ENCODE peak calls at places on chromosomes 1 and 21, in seven cellular contexts. D, A, H, R, U, M and S are unnamed samples.
A peak's percentile ranks its signal among the peaks of the same experiment; 100 is the strongest.

GRCh38 chr1:7387053-7387861 is 383.8 kb upstream of the VAMP3 start:
- DNase-seq in D (no peak), A (peak; percentile 20), M (no peak), U (no peak), H (peak; percentile 39), R (peak; percentile 33), S (no peak)

GRCh38 chr1:89260042-89260441 is 12.6 kb downstream of the GBP5 start:
- DNase-seq in A (no peak), R (no peak), U (no peak), M (no peak), H (no peak), D (no peak), S (no peak)

GRCh38 chr1:2247760-2248126 is 19.6 kb downstream of the SKI start:
- DNase-seq in H (no peak), U (peak; percentile 49), R (no peak), M (peak; percentile 28), D (peak; percentile 46), A (no peak), S (no peak)

GRCh38 chr1:199173356-199173755 is 534.5 kb downstream of the PTPRC start:
- DNase-seq in U (no peak), A (no peak), D (no peak), H (peak; percentile 72), R (no peak), M (no peak), S (peak; percentile 10)

GRCh38 chr1:39394598-39394997 is 96.8 kb upstream of the BMP8A start:
- DNase-seq in U (no peak), H (no peak), D (no peak), M (no peak), R (no peak), A (no peak), S (peak; percentile 45)

GRCh38 chr1:51343624-51344023 is 13.3 kb upstream of the TTC39A start:
- DNase-seq in A (no peak), M (no peak), H (no peak), U (no peak), D (no peak), R (no peak), S (no peak)

GRCh38 chr1:107914144-107914543 is 50.8 kb downstream of the VAV3 start:
- DNase-seq in R (no peak), D (no peak), M (no peak), A (peak; percentile 50), H (no peak), U (no peak), S (no peak)

GRCh38 chr1:81317191-81317590 is 483.5 kb upstream of the ADGRL2 start:
- DNase-seq in H (no peak), D (no peak), A (no peak), R (no peak), M (no peak), U (no peak), S (no peak)

GRCh38 chr1:185585770-185586169 is 148.4 kb upstream of the HMCN1 start:
- DNase-seq in D (no peak), A (no peak), U (no peak), R (no peak), H (no peak), M (no peak), S (no peak)

GRCh38 chr1:28243685-28244439 is 7.9 kb downstream of the ATP5IF1 start:
- DNase-seq in U (no peak), A (no peak), M (no peak), D (no peak), R (no peak), H (no peak), S (no peak)

GRCh38 chr21:21436012-21436545 is 437.9 kb downstream of the NCAM2 start:
- DNase-seq in U (no peak), D (no peak), M (no peak), R (no peak), H (peak; percentile 61), A (no peak), S (no peak)

GRCh38 chr1:152941037-152941700 is 5.8 kb upstream of the SPRR5 start:
- DNase-seq in H (no peak), U (no peak), A (no peak), D (no peak), R (no peak), M (no peak), S (no peak)

GRCh38 chr1:234862944-234863515 is 253.1 kb upstream of the IRF2BP2 start:
- DNase-seq in A (peak; percentile 69), U (peak; percentile 83), R (peak; percentile 93), D (peak; percentile 67), M (peak; percentile 66), H (peak; percentile 54), S (no peak)

GRCh38 chr1:109133815-109134214 is 19.9 kb downstream of the ELAPOR1 start:
- DNase-seq in M (peak; percentile 8), R (peak; percentile 79), D (peak; percentile 81), U (peak; percentile 25), H (no peak), A (peak; percentile 58), S (no peak)

GRCh38 chr1:39992229-39992628 is 37.3 kb downstream of the MFSD2A start:
- DNase-seq in A (no peak), M (no peak), D (no peak), U (no peak), H (peak; percentile 29), R (no peak), S (no peak)

GRCh38 chr1:113388017-113388620 is 2.2 kb upstream of the MAGI3 start:
- DNase-seq in H (no peak), R (no peak), D (no peak), M (no peak), U (no peak), A (no peak), S (no peak)

GRCh38 chr1:66211521-66211920 is 322.4 kb upstream of the SGIP1 start:
- DNase-seq in M (no peak), H (no peak), A (no peak), R (no peak), D (no peak), U (no peak), S (no peak)

GRCh38 chr1:101185421-101185820 is 51.4 kb upstream of the S1PR1 start:
- DNase-seq in R (no peak), U (no peak), H (peak; percentile 65), M (no peak), A (no peak), D (no peak), S (no peak)

GRCh38 chr1:221071761-221072160 is 192.5 kb downstream of the HLX start:
- DNase-seq in D (no peak), M (no peak), R (no peak), H (no peak), U (no peak), A (no peak), S (no peak)

GRCh38 chr1:93448292-93448982 is 519 bp downstream of the FNBP1L start:
- DNase-seq in M (peak; percentile 6), D (peak; percentile 62), R (peak; percentile 70), U (peak; percentile 52), H (peak; percentile 8), A (peak; percentile 56), S (no peak)
- H3K27ac ChIP-seq in M (peak overlapping the region; percentile 42), D (peak overlapping the region; percentile 91), R (peak overlapping the region; percentile 93), U (peak overlapping the region; percentile 87), H (peak overlapping the region; percentile 58), A (peak overlapping the region; percentile 91), S (peak overlapping the region; percentile 84)

GRCh38 chr21:45131537-45131999 is 57.2 kb downstream of the ADARB1 start:
- DNase-seq in H (no peak), R (no peak), A (no peak), M (no peak), U (no peak), D (no peak), S (no peak)

GRCh38 chr21:45128613-45129226 is 54.3 kb downstream of the ADARB1 start:
- DNase-seq in U (peak; percentile 78), A (peak; percentile 76), R (peak; percentile 72), M (peak; percentile 69), H (peak; percentile 36), D (peak; percentile 79), S (no peak)

GRCh38 chr21:45129231-45129923 is 55.0 kb downstream of the ADARB1 start:
- DNase-seq in M (no peak), H (peak; percentile 62), D (no peak), A (no peak), U (peak; percentile 62), R (no peak), S (no peak)

GRCh38 chr21:45127937-45128336 is 53.6 kb downstream of the ADARB1 start:
- DNase-seq in D (no peak), R (no peak), M (no peak), A (no peak), U (no peak), H (no peak), S (no peak)

DNA sequence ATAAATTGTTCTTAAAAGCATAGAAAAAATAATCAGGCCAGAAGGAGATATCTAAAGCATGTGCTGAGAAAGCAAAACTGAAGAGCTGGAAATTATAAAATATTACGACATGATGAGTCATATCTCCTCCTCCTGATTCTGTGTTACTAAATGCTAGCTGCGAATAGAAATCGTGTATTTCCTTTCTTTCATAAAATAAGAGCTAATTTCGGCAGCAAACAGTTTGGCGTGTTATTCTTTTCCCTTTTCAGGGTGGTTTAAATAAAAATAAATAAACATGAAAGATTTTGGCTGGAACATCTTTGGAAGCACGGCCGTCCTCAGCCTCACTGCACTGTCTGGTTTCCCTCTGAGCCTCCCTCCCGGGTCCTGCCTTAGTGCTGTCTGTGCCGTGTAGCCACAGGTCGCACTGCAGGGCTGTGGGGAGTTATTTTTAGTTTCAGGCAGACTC is 56.0 kb downstream of the ADARB1 start:
- DNase-seq in U (no peak), A (no peak), R (no peak), D (no peak), H (peak; percentile 64), M (no peak), S (no peak)
- H3K27ac ChIP-seq in U (peak overlapping the region; percentile 69), A (peak overlapping the region; percentile 73), R (peak overlapping the region; percentile 15), D (peak overlapping the region; percentile 53), H (peak overlapping the region; percentile 77), M (no peak overlapping the region), S (no peak overlapping the region)

DNA sequence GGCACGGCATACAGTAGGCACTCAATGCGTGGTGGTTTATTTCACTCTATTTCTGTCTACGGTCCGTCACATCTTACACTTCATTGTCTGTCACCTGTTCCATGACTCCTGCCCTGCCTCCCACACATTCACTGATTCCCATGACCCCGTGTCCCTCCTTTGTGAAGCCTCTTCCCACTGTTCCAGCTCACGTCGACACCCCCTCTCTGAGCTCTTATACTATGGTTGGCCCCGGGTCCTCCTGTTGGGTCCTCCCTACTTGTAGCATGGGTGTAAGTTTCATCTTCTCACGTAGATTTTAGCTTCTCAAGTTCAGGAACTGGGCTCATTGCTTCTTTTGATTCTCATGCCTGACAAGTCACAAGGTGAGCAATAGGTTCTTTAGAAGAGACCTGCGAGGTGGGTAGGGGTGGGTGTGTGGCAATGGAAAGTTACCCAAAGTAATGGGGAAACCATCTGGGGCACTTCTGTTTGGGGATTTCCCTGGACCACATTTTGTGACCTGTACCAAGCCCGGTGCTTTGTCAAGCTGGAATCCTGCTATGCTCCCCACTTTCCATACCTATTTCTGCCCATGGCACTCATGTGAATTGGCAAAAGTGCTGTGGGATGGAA is 22.1 kb upstream of the IL10 start:
- DNase-seq in A (no peak), U (no peak), H (no peak), D (no peak), M (no peak), R (no peak), S (no peak)
- H3K27ac ChIP-seq in A (no peak overlapping the region), U (no peak overlapping the region), H (no peak overlapping the region), D (no peak overlapping the region), M (no peak overlapping the region), R (no peak overlapping the region), S (no peak overlapping the region)

DNA sequence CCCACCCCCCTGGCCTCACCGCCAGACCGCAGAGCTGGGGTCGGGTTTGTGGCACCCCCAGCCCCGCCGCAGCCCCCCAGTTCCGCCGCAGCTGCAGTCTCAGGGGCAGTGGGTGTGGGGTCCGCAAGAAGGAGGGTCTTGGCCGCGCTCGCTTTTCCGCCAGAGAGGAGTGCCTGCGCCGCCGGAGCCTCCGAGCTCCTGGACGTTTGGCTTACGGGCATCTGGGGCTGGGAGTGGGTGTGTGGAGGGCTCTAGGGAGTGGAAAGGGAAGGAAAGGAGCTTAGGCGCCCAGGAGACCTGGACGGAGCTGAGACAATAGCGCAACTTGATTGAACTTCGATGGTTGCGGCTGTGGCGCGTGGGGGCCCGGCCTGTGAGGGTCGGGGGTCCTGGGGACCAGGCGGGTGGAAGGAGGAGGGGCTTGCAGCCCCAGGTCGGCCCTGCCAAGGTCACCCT is 88.8 kb upstream of the IPO9 start:
- DNase-seq in D (no peak), M (no peak), R (no peak), A (no peak), U (no peak), H (no peak), S (no peak)
- H3K27ac ChIP-seq in D (peak overlapping the region; percentile 69), M (peak overlapping the region; percentile 92), R (peak overlapping the region; percentile 32), A (peak overlapping the region; percentile 80), U (peak overlapping the region; percentile 10), H (peak overlapping the region; percentile 86), S (peak overlapping the region; percentile 53)